ENCODE peak calls at places on chromosomes 11 and 22, in six cellular contexts. K, U, O, Q, S and J are unnamed samples.

GRCh38 chr11:122494171-122494570 is 161.4 kb upstream of the UBASH3B start:
- DNase-seq in K (peak; percentile 76), U (peak; percentile 24), O (no peak), Q (no peak), S (no peak), J (peak; percentile 79)

GRCh38 chr11:4019891-4020290 is 74.7 kb upstream of the RRM1 start:
- DNase-seq in K (no peak), U (no peak), O (no peak), Q (no peak), S (no peak), J (no peak)

GRCh38 chr11:82981852-82982251 is 80.3 kb downstream of the DDIAS start:
- DNase-seq in K (no peak), U (no peak), O (no peak), Q (no peak), S (no peak), J (no peak)

GRCh38 chr22:43230571-43230970 is 43.6 kb upstream of the TTLL12 start:
- DNase-seq in K (no peak), U (no peak), O (no peak), Q (no peak), S (no peak), J (no peak)

GRCh38 chr11:44766112-44766971 is 39.6 kb downstream of the TSPAN18 start:
- DNase-seq in K (peak; percentile 71), U (peak; percentile 69), O (no peak), Q (peak; percentile 71), S (peak; percentile 95), J (no peak)

GRCh38 chr22:38196791-38197429 is 4.9 kb upstream of the MAFF start:
- DNase-seq in K (no peak), U (no peak), O (no peak), Q (no peak), S (no peak), J (no peak)

GRCh38 chr22:30202531-30203006 is 44.0 kb downstream of the LIF start:
- DNase-seq in K (no peak), U (peak; percentile 52), O (peak; percentile 74), Q (no peak), S (no peak), J (peak; percentile 72)

GRCh38 chr11:104163100-104164027 is 583 bp downstream of the PDGFD start:
- DNase-seq in K (no peak), U (peak; percentile 38), O (peak; percentile 8), Q (peak; percentile 82), S (no peak), J (no peak)

GRCh38 chr11:125075242-125075625 is 12.1 kb downstream of the SLC37A2 start:
- DNase-seq in K (no peak), U (no peak), O (no peak), Q (no peak), S (no peak), J (no peak)

GRCh38 chr11:118659956-118660645 is 19.3 kb downstream of the TREH start:
- DNase-seq in K (no peak), U (peak; percentile 3), O (no peak), Q (peak; percentile 58), S (no peak), J (no peak)

GRCh38 chr11:118659314-118659939 is 20.0 kb downstream of the TREH start:
- DNase-seq in K (peak; percentile 17), U (peak; percentile 95), O (peak; percentile 59), Q (peak; percentile 99), S (peak; percentile 79), J (peak; percentile 49)

GRCh38 chr11:118661425-118662301 is 17.8 kb downstream of the TREH start:
- DNase-seq in K (no peak), U (peak; percentile 3), O (no peak), Q (peak; percentile 45), S (no peak), J (no peak)

GRCh38 chr11:118662401-118663271 is 16.8 kb downstream of the TREH start:
- DNase-seq in K (no peak), U (peak; percentile 8), O (peak; percentile 22), Q (peak; percentile 52), S (no peak), J (no peak)

DNA sequence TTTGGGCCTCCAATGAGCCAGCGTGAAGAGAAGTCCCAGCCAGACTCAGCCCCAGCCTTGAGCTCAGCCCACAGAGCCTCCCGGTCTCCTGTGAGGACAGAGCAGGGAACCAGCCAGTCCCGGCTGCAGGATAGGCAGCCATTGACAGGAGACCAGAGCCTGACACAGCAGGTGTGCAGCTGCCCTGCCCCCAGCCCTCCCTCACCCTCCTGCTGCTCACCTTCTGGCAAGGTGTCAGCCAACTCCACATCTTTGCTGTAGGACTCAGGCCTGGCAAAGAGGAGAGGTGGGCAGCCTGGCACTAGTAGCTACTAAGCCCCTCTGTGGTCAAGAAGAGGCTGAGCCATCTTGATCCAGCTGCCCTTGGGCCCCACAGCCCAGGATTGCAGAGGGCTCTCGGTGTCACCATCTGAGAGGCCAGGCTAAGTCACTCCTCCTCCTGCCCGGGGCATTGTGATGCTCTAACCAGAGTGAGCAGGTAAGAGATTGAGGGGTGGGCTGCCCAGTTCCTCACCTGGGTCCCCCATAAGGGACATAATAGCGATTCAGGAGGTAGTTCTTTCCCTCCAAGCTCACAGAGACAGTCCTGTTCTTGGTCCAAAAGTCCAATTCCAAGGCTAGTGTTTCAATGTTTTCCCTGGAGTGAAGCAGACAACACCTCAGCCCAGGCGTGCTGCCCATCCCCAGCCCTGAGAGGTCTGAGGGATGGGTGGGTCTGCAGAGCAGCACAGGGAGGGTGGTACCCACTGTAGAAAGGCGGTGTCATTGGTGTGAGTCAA is 18.6 kb downstream of the TREH start:
- DNase-seq in K (no peak), U (peak; percentile 5), O (no peak), Q (no peak), S (no peak), J (no peak)
- TF ChIP-seq CTCF in K (no peak), U (no peak), O (no peak), Q (no peak), S (no peak), J (no peak)

GRCh38 chr22:46844606-46845210 is 82.3 kb downstream of the TBC1D22A start:
- DNase-seq in K (no peak), U (no peak), O (no peak), Q (peak; percentile 38), S (no peak), J (no peak)

GRCh38 chr22:46843691-46844297 is 81.3 kb downstream of the TBC1D22A start:
- DNase-seq in K (no peak), U (no peak), O (no peak), Q (peak; percentile 28), S (no peak), J (no peak)

GRCh38 chr22:46846154-46846831 is 83.8 kb downstream of the TBC1D22A start:
- DNase-seq in K (no peak), U (no peak), O (peak; percentile 76), Q (peak; percentile 31), S (peak; percentile 11), J (no peak)

GRCh38 chr22:46846832-46847355 is 84.4 kb downstream of the TBC1D22A start:
- DNase-seq in K (no peak), U (no peak), O (no peak), Q (peak; percentile 20), S (peak; percentile 63), J (no peak)

GRCh38 chr22:46845281-46846153 is 83.1 kb downstream of the TBC1D22A start:
- DNase-seq in K (no peak), U (no peak), O (no peak), Q (peak; percentile 39), S (peak; percentile 16), J (no peak)
- TF ChIP-seq CTCF in K (peak; percentile 56), U (peak; percentile 65), O (no peak), Q (peak; percentile 68), S (peak; percentile 57), J (peak; percentile 58)

GRCh38 chr11:47928426-47928825 is 51.9 kb upstream of the PTPRJ start:
- DNase-seq in K (no peak), U (no peak), O (no peak), Q (peak; percentile 53), S (no peak), J (no peak)
- TF ChIP-seq CTCF in K (no peak), U (no peak), O (no peak), Q (no peak), S (no peak), J (no peak)

DNA sequence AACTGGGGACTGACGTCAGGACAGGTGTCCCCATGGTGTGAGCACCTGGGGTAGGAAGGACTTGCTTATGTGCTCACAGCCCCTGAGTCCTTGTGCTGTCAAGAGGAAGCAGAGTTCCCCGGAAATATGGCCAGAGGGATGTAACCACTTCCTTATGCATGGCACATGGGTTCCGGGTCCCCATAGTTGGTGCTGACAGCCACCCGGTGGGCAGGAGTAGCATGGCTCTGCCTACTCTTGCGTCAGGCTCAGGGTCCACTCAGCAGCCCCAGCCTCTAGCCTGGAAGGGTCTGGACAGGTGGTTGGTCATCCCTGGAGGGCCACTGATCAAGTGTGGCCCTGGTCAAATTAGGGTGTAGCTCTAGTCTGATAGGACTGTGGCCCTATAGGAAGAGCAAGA is 42.8 kb upstream of the CCND1 start:
- DNase-seq in K (no peak), U (no peak), O (no peak), Q (peak; percentile 54), S (no peak), J (no peak)
- TF ChIP-seq CTCF in K (peak; percentile 14), U (peak; percentile 5), O (no peak), Q (peak; percentile 54), S (no peak), J (no peak)